ENCODE peak calls at places on chromosome 13, in eight cellular contexts. One of them, this sample, is unnamed.

GRCh38 chr13:38900188-38900587 is 90.4 kb downstream of the STOML3 start:
- DNase-seq in pons: peak; percentile 37
- DNase-seq in MCF 10A: no peak
- DNase-seq in GM10248: no peak
- DNase-seq in memory B cell: no peak
- DNase-seq in progenitor cell of endocrine pancreas: no peak
- DNase-seq in anterior cingulate cortex: no peak
- DNase-seq in NCI-H446: no peak
- DNase-seq in this sample: no peak

GRCh38 chr13:99892189-99892588 is 79.4 kb downstream of the ZIC5 start:
- DNase-seq in memory B cell: no peak
- DNase-seq in GM10248: no peak
- DNase-seq in MCF 10A: no peak
- DNase-seq in anterior cingulate cortex: peak; percentile 13
- DNase-seq in pons: peak; percentile 18
- DNase-seq in progenitor cell of endocrine pancreas: no peak
- DNase-seq in NCI-H446: no peak
- DNase-seq in this sample: no peak

GRCh38 chr13:23794267-23795161 is 94.7 kb downstream of the MIPEP start:
- DNase-seq in NCI-H446: no peak
- DNase-seq in MCF 10A: peak; percentile 34
- DNase-seq in memory B cell: no peak
- DNase-seq in anterior cingulate cortex: no peak
- DNase-seq in GM10248: peak; percentile 55
- DNase-seq in progenitor cell of endocrine pancreas: no peak
- DNase-seq in pons: no peak
- DNase-seq in this sample: no peak

GRCh38 chr13:98842858-98843481 is 90.5 kb upstream of the SLC15A1 start:
- DNase-seq in pons: peak; percentile 80
- DNase-seq in progenitor cell of endocrine pancreas: peak; percentile 49
- DNase-seq in anterior cingulate cortex: peak; percentile 54
- DNase-seq in GM10248: peak; percentile 65
- DNase-seq in memory B cell: peak; percentile 38
- DNase-seq in NCI-H446: peak; percentile 73
- DNase-seq in MCF 10A: peak; percentile 67
- DNase-seq in this sample: peak; percentile 44

GRCh38 chr13:75432811-75433244 is 49.1 kb downstream of the TBC1D4 start:
- DNase-seq in anterior cingulate cortex: no peak
- DNase-seq in NCI-H446: no peak
- DNase-seq in pons: no peak
- DNase-seq in progenitor cell of endocrine pancreas: no peak
- DNase-seq in memory B cell: no peak
- DNase-seq in MCF 10A: no peak
- DNase-seq in GM10248: no peak
- DNase-seq in this sample: no peak

GRCh38 chr13:37870895-37871550 is 1.5 kb upstream of the TRPC4 start:
- DNase-seq in GM10248: no peak
- DNase-seq in pons: no peak
- DNase-seq in MCF 10A: peak; percentile 13
- DNase-seq in NCI-H446: no peak
- DNase-seq in memory B cell: no peak
- DNase-seq in anterior cingulate cortex: no peak
- DNase-seq in progenitor cell of endocrine pancreas: no peak
- DNase-seq in this sample: no peak

GRCh38 chr13:70523622-70524021 is 415.4 kb upstream of the KLHL1 start:
- DNase-seq in NCI-H446: peak; percentile 7
- DNase-seq in pons: no peak
- DNase-seq in MCF 10A: no peak
- DNase-seq in anterior cingulate cortex: no peak
- DNase-seq in progenitor cell of endocrine pancreas: no peak
- DNase-seq in GM10248: no peak
- DNase-seq in memory B cell: no peak
- DNase-seq in this sample: no peak

GRCh38 chr13:113483504-113484287 is 6.8 kb downstream of the DCUN1D2 start:
- DNase-seq in anterior cingulate cortex: no peak
- DNase-seq in progenitor cell of endocrine pancreas: no peak
- DNase-seq in MCF 10A: no peak
- DNase-seq in NCI-H446: no peak
- DNase-seq in memory B cell: no peak
- DNase-seq in pons: peak; percentile 69
- DNase-seq in GM10248: no peak
- DNase-seq in this sample: no peak

GRCh38 chr13:51815848-51816247 is 11.9 kb upstream of the DHRS12 start:
- DNase-seq in memory B cell: no peak
- DNase-seq in GM10248: no peak
- DNase-seq in progenitor cell of endocrine pancreas: no peak
- DNase-seq in NCI-H446: no peak
- DNase-seq in MCF 10A: no peak
- DNase-seq in pons: no peak
- DNase-seq in anterior cingulate cortex: no peak
- DNase-seq in this sample: no peak

GRCh38 chr13:51311271-51311670 is 28.2 kb upstream of the SERPINE3 start:
- DNase-seq in MCF 10A: no peak
- DNase-seq in NCI-H446: no peak
- DNase-seq in memory B cell: no peak
- DNase-seq in pons: no peak
- DNase-seq in GM10248: no peak
- DNase-seq in anterior cingulate cortex: no peak
- DNase-seq in progenitor cell of endocrine pancreas: no peak
- DNase-seq in this sample: no peak

GRCh38 chr13:111901301-111901905 is 165.5 kb upstream of the SOX1 start:
- DNase-seq in memory B cell: no peak
- DNase-seq in MCF 10A: no peak
- DNase-seq in GM10248: no peak
- DNase-seq in NCI-H446: no peak
- DNase-seq in anterior cingulate cortex: no peak
- DNase-seq in progenitor cell of endocrine pancreas: no peak
- DNase-seq in pons: no peak
- DNase-seq in this sample: no peak

GRCh38 chr13:99605417-99606321 is 104.4 kb downstream of the TM9SF2 start:
- DNase-seq in anterior cingulate cortex: peak; percentile 57
- DNase-seq in NCI-H446: peak; percentile 43
- DNase-seq in GM10248: peak; percentile 61
- DNase-seq in pons: no peak
- DNase-seq in memory B cell: peak; percentile 43
- DNase-seq in progenitor cell of endocrine pancreas: peak; percentile 19
- DNase-seq in MCF 10A: peak; percentile 58
- DNase-seq in this sample: peak; percentile 45

GRCh38 chr13:113539176-113539575 is 45.4 kb upstream of the TFDP1 start:
- DNase-seq in GM10248: no peak
- DNase-seq in anterior cingulate cortex: no peak
- DNase-seq in memory B cell: no peak
- DNase-seq in NCI-H446: no peak
- DNase-seq in progenitor cell of endocrine pancreas: no peak
- DNase-seq in MCF 10A: no peak
- DNase-seq in pons: no peak
- DNase-seq in this sample: no peak

GRCh38 chr13:99062593-99062992 is 84.7 kb upstream of the DOCK9 start:
- DNase-seq in pons: no peak
- DNase-seq in NCI-H446: peak; percentile 63
- DNase-seq in GM10248: no peak
- DNase-seq in MCF 10A: peak; percentile 88
- DNase-seq in anterior cingulate cortex: no peak
- DNase-seq in progenitor cell of endocrine pancreas: no peak
- DNase-seq in memory B cell: no peak
- DNase-seq in this sample: no peak

GRCh38 chr13:57552441-57552840 is 79.1 kb upstream of the PCDH17 start:
- DNase-seq in progenitor cell of endocrine pancreas: no peak
- DNase-seq in GM10248: no peak
- DNase-seq in MCF 10A: no peak
- DNase-seq in memory B cell: no peak
- DNase-seq in pons: no peak
- DNase-seq in anterior cingulate cortex: no peak
- DNase-seq in NCI-H446: no peak
- DNase-seq in this sample: no peak

GRCh38 chr13:110841846-110842245 is 73.0 kb downstream of the ANKRD10 start:
- DNase-seq in MCF 10A: peak; percentile 34
- DNase-seq in anterior cingulate cortex: no peak
- DNase-seq in GM10248: no peak
- DNase-seq in progenitor cell of endocrine pancreas: no peak
- DNase-seq in NCI-H446: no peak
- DNase-seq in pons: no peak
- DNase-seq in memory B cell: no peak
- DNase-seq in this sample: no peak

GRCh38 chr13:36736119-36736726 is 62.4 kb downstream of the SERTM1 start:
- DNase-seq in MCF 10A: peak; percentile 62
- DNase-seq in anterior cingulate cortex: peak; percentile 7
- DNase-seq in GM10248: peak; percentile 19
- DNase-seq in pons: peak; percentile 69
- DNase-seq in memory B cell: peak; percentile 5
- DNase-seq in NCI-H446: peak; percentile 57
- DNase-seq in progenitor cell of endocrine pancreas: peak; percentile 30
- DNase-seq in this sample: peak; percentile 6

GRCh38 chr13:76397413-76397812 is 488.8 kb downstream of the KCTD12 start:
- DNase-seq in memory B cell: no peak
- DNase-seq in NCI-H446: no peak
- DNase-seq in progenitor cell of endocrine pancreas: no peak
- DNase-seq in GM10248: no peak
- DNase-seq in pons: no peak
- DNase-seq in MCF 10A: no peak
- DNase-seq in anterior cingulate cortex: no peak
- DNase-seq in this sample: no peak

GRCh38 chr13:99991013-99991805 is 9.6 kb downstream of the ZIC2 start:
- DNase-seq in NCI-H446: no peak
- DNase-seq in MCF 10A: no peak
- DNase-seq in progenitor cell of endocrine pancreas: no peak
- DNase-seq in memory B cell: no peak
- DNase-seq in pons: no peak
- DNase-seq in anterior cingulate cortex: no peak
- DNase-seq in GM10248: no peak
- DNase-seq in this sample: no peak

GRCh38 chr13:76798037-76798436 is 88.2 kb downstream of the KCTD12 start:
- DNase-seq in pons: no peak
- DNase-seq in GM10248: no peak
- DNase-seq in progenitor cell of endocrine pancreas: no peak
- DNase-seq in memory B cell: no peak
- DNase-seq in NCI-H446: no peak
- DNase-seq in anterior cingulate cortex: no peak
- DNase-seq in MCF 10A: no peak
- DNase-seq in this sample: no peak

GRCh38 chr13:69857188-69857821 is 250.3 kb upstream of the ATXN8OS start:
- DNase-seq in anterior cingulate cortex: no peak
- DNase-seq in NCI-H446: peak; percentile 44
- DNase-seq in memory B cell: peak; percentile 8
- DNase-seq in pons: peak; percentile 67
- DNase-seq in progenitor cell of endocrine pancreas: no peak
- DNase-seq in GM10248: peak; percentile 8
- DNase-seq in MCF 10A: peak; percentile 63
- DNase-seq in this sample: no peak

GRCh38 chr13:113804017-113804702 is 45.1 kb downstream of the TMEM255B start:
- DNase-seq in GM10248: no peak
- DNase-seq in memory B cell: no peak
- DNase-seq in NCI-H446: no peak
- DNase-seq in pons: no peak
- DNase-seq in progenitor cell of endocrine pancreas: no peak
- DNase-seq in MCF 10A: no peak
- DNase-seq in anterior cingulate cortex: no peak
- DNase-seq in this sample: no peak

This sample was measured in activated gamma-delta T cell treated with Interleukin-2 at 50 U/mL for 16 hours.